ENCODE peak calls at places on chromosomes 13 and 19, in six cellular contexts. One of them, this sample, is unnamed.

GRCh38 chr19:9885077-9885552 is 50.0 kb downstream of the PIN1 start:
- DNase-seq in HCT116: no peak
- DNase-seq in astrocyte of the spinal cord: no peak
- DNase-seq in fibroblast of the aortic adventitia: peak
- DNase-seq in A673: peak
- DNase-seq in A549: no peak
- DNase-seq in this sample: no peak

GRCh38 chr13:49183672-49184315 is 36.3 kb upstream of the MLNR start:
- DNase-seq in astrocyte of the spinal cord: no peak
- DNase-seq in fibroblast of the aortic adventitia: peak
- DNase-seq in A549: no peak
- DNase-seq in A673: no peak
- DNase-seq in HCT116: no peak
- DNase-seq in this sample: no peak

GRCh38 chr19:12126707-12127106 is 13.4 kb downstream of the ZNF20 start:
- DNase-seq in HCT116: no peak
- DNase-seq in astrocyte of the spinal cord: no peak
- DNase-seq in A673: peak
- DNase-seq in A549: no peak
- DNase-seq in fibroblast of the aortic adventitia: peak
- DNase-seq in this sample: peak

GRCh38 chr13:94481966-94482365 is 2.5 kb upstream of the DCT start:
- DNase-seq in astrocyte of the spinal cord: peak
- DNase-seq in A549: peak
- DNase-seq in A673: no peak
- DNase-seq in HCT116: no peak
- DNase-seq in fibroblast of the aortic adventitia: peak
- DNase-seq in this sample: no peak

GRCh38 chr19:50835785-50836542 is 2.6 kb upstream of the KLK15 start:
- DNase-seq in A673: peak
- DNase-seq in A549: peak
- DNase-seq in fibroblast of the aortic adventitia: peak
- DNase-seq in HCT116: peak
- DNase-seq in astrocyte of the spinal cord: peak
- DNase-seq in this sample: peak

GRCh38 chr19:49488046-49488862 is 846 bp downstream of the RPL13A start:
- DNase-seq in astrocyte of the spinal cord: no peak
- DNase-seq in A549: no peak
- DNase-seq in HCT116: no peak
- DNase-seq in A673: no peak
- DNase-seq in fibroblast of the aortic adventitia: no peak
- DNase-seq in this sample: no peak

GRCh38 chr19:7872306-7873204 is 1.6 kb downstream of the PRR36 start:
- DNase-seq in HCT116: no peak
- DNase-seq in fibroblast of the aortic adventitia: no peak
- DNase-seq in A549: no peak
- DNase-seq in A673: no peak
- DNase-seq in astrocyte of the spinal cord: no peak
- DNase-seq in this sample: no peak

GRCh38 chr19:44303305-44303704 is 1.5 kb downstream of the ZNF235 start:
- DNase-seq in A549: no peak
- DNase-seq in A673: no peak
- DNase-seq in astrocyte of the spinal cord: no peak
- DNase-seq in HCT116: no peak
- DNase-seq in fibroblast of the aortic adventitia: no peak
- DNase-seq in this sample: no peak

GRCh38 chr13:44768233-44768632 is 192.1 kb upstream of the TSC22D1 start:
- DNase-seq in HCT116: no peak
- DNase-seq in astrocyte of the spinal cord: no peak
- DNase-seq in fibroblast of the aortic adventitia: no peak
- DNase-seq in A673: no peak
- DNase-seq in A549: no peak
- DNase-seq in this sample: no peak

GRCh38 chr19:39074942-39075341 is 9.2 kb upstream of the ACP7 start:
- DNase-seq in fibroblast of the aortic adventitia: no peak
- DNase-seq in astrocyte of the spinal cord: no peak
- DNase-seq in A673: no peak
- DNase-seq in A549: no peak
- DNase-seq in HCT116: no peak
- DNase-seq in this sample: no peak

GRCh38 chr19:2527171-2527570 is 51.2 kb downstream of the GADD45B start:
- DNase-seq in A673: no peak
- DNase-seq in fibroblast of the aortic adventitia: no peak
- DNase-seq in astrocyte of the spinal cord: no peak
- DNase-seq in HCT116: no peak
- DNase-seq in A549: no peak
- DNase-seq in this sample: no peak

GRCh38 chr13:104098421-104098820 is 1032.2 kb upstream of the SLC10A2 start:
- DNase-seq in HCT116: no peak
- DNase-seq in A673: no peak
- DNase-seq in astrocyte of the spinal cord: no peak
- DNase-seq in fibroblast of the aortic adventitia: no peak
- DNase-seq in A549: no peak
- DNase-seq in this sample: no peak

GRCh38 chr19:39539165-39539518 is 819 bp downstream of the EID2 start:
- DNase-seq in A549: peak
- DNase-seq in astrocyte of the spinal cord: peak
- DNase-seq in A673: no peak
- DNase-seq in HCT116: no peak
- DNase-seq in fibroblast of the aortic adventitia: peak
- DNase-seq in this sample: peak

GRCh38 chr13:42892760-42893159 is 99.3 kb downstream of the EPSTI1 start:
- DNase-seq in HCT116: no peak
- DNase-seq in astrocyte of the spinal cord: no peak
- DNase-seq in fibroblast of the aortic adventitia: peak
- DNase-seq in A673: no peak
- DNase-seq in A549: no peak
- DNase-seq in this sample: no peak

GRCh38 chr19:34837262-34837661 is 64.2 kb upstream of the ZNF599 start:
- DNase-seq in A673: no peak
- DNase-seq in HCT116: no peak
- DNase-seq in fibroblast of the aortic adventitia: no peak
- DNase-seq in astrocyte of the spinal cord: no peak
- DNase-seq in A549: no peak
- DNase-seq in this sample: no peak

GRCh38 chr19:34838248-34838647 is 65.2 kb upstream of the ZNF599 start:
- DNase-seq in HCT116: peak
- DNase-seq in A549: peak
- DNase-seq in A673: peak
- DNase-seq in fibroblast of the aortic adventitia: no peak
- DNase-seq in astrocyte of the spinal cord: no peak
- DNase-seq in this sample: no peak

GRCh38 chr19:34835952-34836351 is 62.9 kb upstream of the ZNF599 start:
- DNase-seq in fibroblast of the aortic adventitia: no peak
- DNase-seq in HCT116: no peak
- DNase-seq in astrocyte of the spinal cord: no peak
- DNase-seq in A673: no peak
- DNase-seq in A549: no peak
- DNase-seq in this sample: no peak

GRCh38 chr19:34841780-34842179 is 68.8 kb upstream of the ZNF599 start:
- DNase-seq in A549: no peak
- DNase-seq in A673: no peak
- DNase-seq in HCT116: no peak
- DNase-seq in fibroblast of the aortic adventitia: no peak
- DNase-seq in astrocyte of the spinal cord: no peak
- DNase-seq in this sample: no peak

DNA sequence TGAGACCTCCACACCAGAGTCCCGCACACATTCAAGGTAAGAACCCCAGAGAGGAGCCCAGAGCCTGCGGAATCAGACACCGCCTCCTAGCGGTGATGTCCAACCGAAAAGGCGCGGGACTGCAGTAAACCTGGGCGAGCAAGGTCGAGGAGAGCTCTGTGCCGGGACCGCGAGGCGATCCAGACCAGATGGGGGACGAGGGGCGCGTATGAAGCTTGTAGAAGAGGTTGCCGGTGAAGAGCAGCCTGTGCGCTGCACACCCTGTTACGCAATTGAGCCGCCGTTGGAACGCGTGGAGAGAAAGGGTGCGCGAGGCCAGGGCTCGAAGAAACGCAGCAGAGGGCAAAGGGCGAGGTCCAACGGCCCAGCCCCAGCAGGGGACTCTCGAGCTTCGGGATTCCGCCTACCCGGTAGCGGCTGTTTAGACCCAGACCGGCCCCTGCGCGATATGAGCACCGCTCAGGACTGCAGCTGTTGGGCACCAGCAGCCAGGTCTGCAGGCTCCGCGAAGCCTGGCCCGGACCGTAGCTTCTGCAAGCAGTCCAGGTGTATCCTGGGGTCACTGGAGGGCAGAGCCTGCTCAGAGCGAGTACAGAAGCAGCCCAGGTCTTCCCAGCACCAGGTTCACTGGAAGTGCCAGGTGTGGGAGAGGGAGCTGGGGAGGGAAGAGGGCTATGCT is 65.9 kb upstream of the ZNF599 start:
- DNase-seq in astrocyte of the spinal cord: no peak
- DNase-seq in HCT116: no peak
- DNase-seq in A673: peak
- DNase-seq in A549: no peak
- DNase-seq in fibroblast of the aortic adventitia: peak
- DNase-seq in this sample: no peak
- H3K4me3 ChIP-seq in astrocyte of the spinal cord: no peak
- H3K4me3 ChIP-seq in HCT116: no peak
- H3K4me3 ChIP-seq in A673: no peak
- H3K4me3 ChIP-seq in A549: peak
- H3K4me3 ChIP-seq in fibroblast of the aortic adventitia: no peak
- H3K4me3 ChIP-seq in this sample: no peak

GRCh38 chr19:16889429-16889882 is 657 bp downstream of the F2RL3 start:
- DNase-seq in A673: no peak
- DNase-seq in fibroblast of the aortic adventitia: no peak
- DNase-seq in HCT116: no peak
- DNase-seq in A549: no peak
- DNase-seq in astrocyte of the spinal cord: no peak
- DNase-seq in this sample: no peak
- H3K4me3 ChIP-seq in A673: no peak
- H3K4me3 ChIP-seq in fibroblast of the aortic adventitia: no peak
- H3K4me3 ChIP-seq in HCT116: no peak
- H3K4me3 ChIP-seq in A549: no peak
- H3K4me3 ChIP-seq in astrocyte of the spinal cord: no peak
- H3K4me3 ChIP-seq in this sample: no peak

GRCh38 chr19:55488986-55489710 is 912 bp downstream of the SSC5D start:
- DNase-seq in A673: no peak
- DNase-seq in astrocyte of the spinal cord: no peak
- DNase-seq in A549: no peak
- DNase-seq in HCT116: no peak
- DNase-seq in fibroblast of the aortic adventitia: peak
- DNase-seq in this sample: no peak

GRCh38 chr19:55486043-55486970 is 1.3 kb downstream of the NAT14 start:
- DNase-seq in astrocyte of the spinal cord: no peak
- DNase-seq in A549: no peak
- DNase-seq in HCT116: no peak
- DNase-seq in A673: no peak
- DNase-seq in fibroblast of the aortic adventitia: peak
- DNase-seq in this sample: no peak

GRCh38 chr19:55486971-55487883 is 1.0 kb upstream of the SSC5D start:
- DNase-seq in A549: peak
- DNase-seq in A673: peak
- DNase-seq in astrocyte of the spinal cord: peak
- DNase-seq in HCT116: no peak
- DNase-seq in fibroblast of the aortic adventitia: peak
- DNase-seq in this sample: no peak

GRCh38 chr19:55489711-55490477 is 1.7 kb downstream of the SSC5D start:
- DNase-seq in fibroblast of the aortic adventitia: peak
- DNase-seq in astrocyte of the spinal cord: no peak
- DNase-seq in A549: no peak
- DNase-seq in A673: no peak
- DNase-seq in HCT116: no peak
- DNase-seq in this sample: no peak

DNA sequence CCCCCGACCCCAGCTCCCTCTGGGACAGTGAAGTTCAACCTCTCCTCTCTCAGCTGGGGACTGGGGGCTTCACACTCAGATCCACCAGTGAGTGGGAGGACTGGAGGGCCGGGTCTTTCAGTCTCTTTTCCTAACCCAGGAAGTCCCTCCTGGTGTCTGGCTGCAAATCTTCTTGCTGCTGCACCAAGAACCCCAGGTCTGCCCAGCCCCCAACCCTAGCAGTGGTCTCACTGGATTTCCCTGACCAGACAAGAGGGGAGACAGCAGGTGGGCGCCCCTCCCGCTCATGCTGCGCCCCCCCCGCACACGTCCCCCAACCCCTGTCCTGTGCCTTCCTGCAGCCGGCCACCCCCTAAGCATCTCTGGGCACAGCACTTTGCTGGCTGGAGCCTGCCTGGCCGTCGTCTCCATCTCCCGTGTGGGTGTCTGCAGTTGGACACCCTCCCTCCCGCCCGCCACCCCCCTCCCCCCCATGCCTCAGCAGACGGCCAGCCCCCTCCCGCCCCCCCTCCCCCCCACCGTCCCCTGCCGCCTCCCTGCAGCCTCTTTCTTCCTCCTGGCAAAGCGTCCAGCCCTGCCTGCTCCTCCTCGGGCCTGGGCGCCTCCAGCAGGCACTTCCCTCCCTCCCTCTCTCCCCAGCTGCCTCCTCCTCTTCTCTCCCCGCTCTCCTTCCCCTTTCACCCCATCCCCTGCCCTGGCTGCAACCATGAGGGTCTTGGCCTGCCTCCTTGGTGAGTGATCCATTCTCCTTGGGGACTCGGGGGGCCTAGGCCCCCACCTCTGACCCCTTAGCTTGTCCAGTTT is at the start of gene SSC5D:
- DNase-seq in A549: no peak
- DNase-seq in A673: no peak
- DNase-seq in HCT116: no peak
- DNase-seq in fibroblast of the aortic adventitia: peak
- DNase-seq in astrocyte of the spinal cord: peak
- DNase-seq in this sample: no peak
- H3K4me3 ChIP-seq in A549: peak
- H3K4me3 ChIP-seq in A673: no peak
- H3K4me3 ChIP-seq in HCT116: no peak
- H3K4me3 ChIP-seq in fibroblast of the aortic adventitia: peak
- H3K4me3 ChIP-seq in astrocyte of the spinal cord: peak
- H3K4me3 ChIP-seq in this sample: no peak

GRCh38 chr19:48446579-48446978 is 796 bp downstream of the GRWD1 start:
- DNase-seq in A673: no peak
- DNase-seq in astrocyte of the spinal cord: no peak
- DNase-seq in A549: no peak
- DNase-seq in fibroblast of the aortic adventitia: no peak
- DNase-seq in HCT116: no peak
- DNase-seq in this sample: no peak
- H3K4me3 ChIP-seq in A673: peak
- H3K4me3 ChIP-seq in astrocyte of the spinal cord: peak
- H3K4me3 ChIP-seq in A549: peak
- H3K4me3 ChIP-seq in fibroblast of the aortic adventitia: peak
- H3K4me3 ChIP-seq in HCT116: peak
- H3K4me3 ChIP-seq in this sample: peak